ENCODE peak calls at places on chromosomes 6 and 20, in seven cellular contexts. L, S, Z, G, V, X and F are unnamed samples.

GRCh38 chr20:62858059-62858458 is 3.6 kb downstream of the TCFL5 start:
- DNase-seq in L (no peak), X (no peak), Z (no peak), G (no peak), V (no peak), S (no peak), F (no peak)

GRCh38 chr6:106442351-106442750 is 81.8 kb downstream of the CRYBG1 start:
- DNase-seq in S (no peak), V (no peak), X (no peak), Z (no peak), G (no peak), L (no peak), F (no peak)

GRCh38 chr20:8424010-8424409 is 291.9 kb downstream of the PLCB1 start:
- DNase-seq in L (peak; percentile 39), V (no peak), S (no peak), X (no peak), G (peak; percentile 72), Z (no peak), F (peak; percentile 49)

GRCh38 chr6:106360410-106360988 is at the start of gene CRYBG1:
- DNase-seq in V (peak; percentile 78), L (peak; percentile 69), G (no peak), S (peak; percentile 61), X (peak; percentile 82), Z (peak; percentile 28), F (peak; percentile 49)

GRCh38 chr20:48733296-48733790 is 94.5 kb downstream of the PREX1 start:
- DNase-seq in L (no peak), S (no peak), Z (no peak), X (no peak), V (no peak), G (peak; percentile 76), F (no peak)

GRCh38 chr20:50982372-50982771 is 23.8 kb downstream of the MOCS3 start:
- DNase-seq in G (peak; percentile 54), S (no peak), L (no peak), X (peak; percentile 60), Z (no peak), V (peak; percentile 49), F (no peak)

GRCh38 chr20:46894579-46894958 is at the start of gene EYA2:
- DNase-seq in G (peak; percentile 83), Z (peak; percentile 34), V (no peak), X (peak; percentile 32), L (peak; percentile 50), S (peak; percentile 63), F (no peak)

GRCh38 chr20:63848003-63848911 is 13.0 kb upstream of the ABHD16B start:
- DNase-seq in V (no peak), G (no peak), Z (peak; percentile 72), S (no peak), X (no peak), L (no peak), F (no peak)

GRCh38 chr6:170094686-170095272 is 196.1 kb downstream of the DLL1 start:
- DNase-seq in S (peak; percentile 21), L (no peak), V (no peak), G (no peak), Z (no peak), X (peak; percentile 21), F (peak; percentile 16)

GRCh38 chr20:38804682-38805501 is 605 bp upstream of the PPP1R16B start:
- DNase-seq in V (peak; percentile 51), L (no peak), Z (no peak), S (peak; percentile 58), G (no peak), X (peak; percentile 43), F (no peak)

GRCh38 chr20:13166006-13166405 is 55.1 kb upstream of the ISM1 start:
- DNase-seq in G (no peak), V (no peak), Z (no peak), L (peak; percentile 54), S (no peak), X (no peak), F (no peak)

GRCh38 chr6:61868507-61869080 is 417.4 kb downstream of the KHDRBS2 start:
- DNase-seq in V (no peak), S (no peak), Z (no peak), G (no peak), X (no peak), L (no peak), F (no peak)

GRCh38 chr6:149863846-149864577 is at the start of gene LRP11:
- DNase-seq in X (peak; percentile 94), Z (peak; percentile 79), G (peak; percentile 94), L (peak; percentile 92), V (peak; percentile 89), S (peak; percentile 89), F (peak; percentile 90)

GRCh38 chr6:26284537-26285142 is 80.4 kb upstream of the BTN3A2 start:
- DNase-seq in G (peak; percentile 45), S (peak; percentile 74), X (peak; percentile 55), V (peak; percentile 76), L (peak; percentile 66), Z (peak; percentile 56), F (peak; percentile 70)

GRCh38 chr20:8398289-8399051 is 266.4 kb downstream of the PLCB1 start:
- DNase-seq in L (no peak), V (no peak), X (no peak), S (no peak), G (no peak), Z (no peak), F (no peak)

GRCh38 chr20:46636981-46637860 is 14.0 kb downstream of the SLC13A3 start:
- DNase-seq in V (no peak), S (no peak), Z (no peak), L (no peak), G (no peak), X (no peak), F (no peak)

GRCh38 chr6:25930532-25931410 is at the start of gene SLC17A2:
- DNase-seq in L (no peak), G (no peak), S (no peak), Z (no peak), V (no peak), X (no peak), F (no peak)

GRCh38 chr20:49290608-49291191 is 12.8 kb upstream of the ZNFX1 start:
- DNase-seq in S (no peak), V (no peak), X (no peak), L (no peak), Z (no peak), G (peak; percentile 43), F (no peak)

GRCh38 chr6:149905911-149906371 is 8.0 kb upstream of the RAET1E start:
- DNase-seq in G (no peak), S (no peak), X (no peak), V (no peak), L (no peak), Z (no peak), F (peak; percentile 73)

GRCh38 chr20:45157977-45158376 is 16.7 kb upstream of the PI3 start:
- DNase-seq in X (no peak), G (peak; percentile 26), Z (no peak), L (no peak), S (no peak), V (no peak), F (no peak)

GRCh38 chr20:49287555-49288249 is 9.8 kb upstream of the ZNFX1 start:
- DNase-seq in L (no peak), V (no peak), G (peak; percentile 43), X (no peak), S (no peak), Z (no peak), F (peak; percentile 35)

GRCh38 chr6:154901856-154902552 is 93.1 kb upstream of the TIAM2 start:
- DNase-seq in V (no peak), G (no peak), L (no peak), Z (no peak), X (no peak), S (no peak), F (no peak)

DNA sequence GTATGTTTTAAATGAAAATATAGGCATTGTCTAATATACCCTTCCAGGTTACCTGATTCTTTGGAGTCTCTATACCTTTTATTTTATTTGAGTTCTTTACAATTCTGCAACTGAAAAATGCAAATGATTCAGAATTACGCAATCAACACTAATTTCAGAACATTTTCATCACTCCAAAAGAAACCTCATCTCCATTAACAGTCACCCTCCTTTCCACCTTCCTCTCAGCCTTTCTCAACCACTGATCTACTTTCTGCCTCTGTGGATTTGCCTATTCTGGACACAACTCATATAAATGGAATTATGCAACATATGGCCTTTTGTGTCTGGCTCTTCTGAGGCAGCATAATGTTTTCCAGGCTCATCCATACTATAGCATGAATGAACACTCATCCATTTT is 96.7 kb downstream of the MKKS start:
- DNase-seq in S (no peak), V (no peak), X (no peak), G (no peak), Z (no peak), L (no peak), F (no peak)
- H3K27ac ChIP-seq in S (no peak overlapping the region), V (no peak overlapping the region), X (no peak overlapping the region), G (no peak overlapping the region), Z (no peak overlapping the region), L (no peak overlapping the region), F (no peak overlapping the region)

DNA sequence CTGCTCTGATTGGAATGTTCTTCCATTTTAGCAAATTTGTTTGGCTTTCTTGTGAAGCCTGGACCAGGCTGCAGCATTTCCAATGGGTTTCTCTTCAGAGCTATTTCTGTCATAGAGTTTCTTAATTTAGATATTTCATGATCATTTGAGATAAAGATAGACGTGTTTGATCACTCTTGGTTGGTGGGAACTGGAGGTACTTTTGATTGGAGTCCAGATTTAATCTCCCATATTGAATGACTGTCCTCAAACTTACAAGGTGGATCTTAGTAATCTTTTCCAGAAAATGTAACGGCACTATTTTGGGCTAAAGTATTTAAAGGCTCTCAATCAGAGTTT is 29.2 kb downstream of the RNF144B start:
- DNase-seq in X (no peak), S (no peak), Z (no peak), V (no peak), L (no peak), G (no peak), F (no peak)
- H3K36me3 ChIP-seq in X (no peaks in the 10 kb centered on the region), S (peaks cover 7% of the 10 kb centered on the region), Z (no peaks in the 10 kb centered on the region), V (no peaks in the 10 kb centered on the region), L (no peaks in the 10 kb centered on the region), G (no peaks in the 10 kb centered on the region), F (no peaks in the 10 kb centered on the region)

DNA sequence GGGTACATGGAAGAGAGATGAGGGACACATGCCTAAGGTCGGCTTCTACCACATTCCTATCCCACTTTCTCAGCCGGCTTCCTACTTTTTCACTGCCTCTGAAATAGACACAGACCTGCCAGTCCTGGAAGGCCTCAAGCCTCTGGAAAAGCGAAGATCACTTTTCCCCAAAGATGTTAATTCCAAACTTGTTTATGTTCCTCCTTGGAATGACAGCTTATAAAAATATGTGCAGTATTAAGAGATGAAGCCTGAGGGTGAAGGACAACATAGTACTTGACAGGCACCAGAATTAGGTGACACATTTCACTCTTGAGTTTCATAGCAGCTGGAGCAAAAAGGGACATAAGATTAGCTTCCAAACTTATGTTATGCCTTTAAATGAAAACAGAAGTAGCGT is 25.2 kb downstream of the FOXO3 start:
- DNase-seq in G (no peak), V (no peak), X (no peak), L (no peak), Z (no peak), S (no peak), F (no peak)
- H3K4me1 ChIP-seq in G (peaks cover 57% of the 10 kb centered on the region), V (peaks cover 96% of the 10 kb centered on the region), X (peaks cover 88% of the 10 kb centered on the region), L (peaks cover 60% of the 10 kb centered on the region), Z (peaks cover 76% of the 10 kb centered on the region), S (peaks cover 96% of the 10 kb centered on the region), F (peaks cover 96% of the 10 kb centered on the region)

DNA sequence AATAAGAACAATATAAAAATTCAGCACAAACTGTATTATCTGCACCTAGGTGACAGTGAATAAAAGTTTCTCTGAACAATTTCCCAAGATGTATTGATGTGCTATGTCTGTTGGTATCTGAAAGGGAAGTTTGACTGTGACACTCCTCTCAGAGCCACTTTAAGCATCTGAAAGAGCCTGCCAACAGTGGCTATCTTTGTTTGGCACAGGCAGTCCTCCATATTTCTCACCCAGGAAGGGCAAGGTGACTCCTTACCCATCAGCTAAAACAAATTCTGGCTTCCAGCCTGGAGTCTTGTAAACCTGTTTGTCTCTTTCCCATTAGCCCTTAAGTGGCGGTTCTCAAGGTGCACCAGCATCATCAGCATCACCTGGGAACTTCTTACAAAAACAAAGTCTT is 122.4 kb upstream of the VGLL2 start:
- DNase-seq in Z (peak; percentile 41), L (no peak), S (no peak), X (no peak), G (no peak), V (no peak), F (no peak)
- H3K27ac ChIP-seq in Z (peak overlapping the region; percentile 41), L (no peak overlapping the region), S (peak overlapping the region; percentile 19), X (no peak overlapping the region), G (no peak overlapping the region), V (no peak overlapping the region), F (no peak overlapping the region)